ENCODE peak calls at places on chromosomes 16 and 17, in six cellular contexts. One of them, this sample, is unnamed.

GRCh38 chr17:82005701-82006348 is 16.9 kb downstream of the CENPX start:
- DNase-seq in CD4-positive, alpha-beta memory T cell: no peak
- DNase-seq in ovary: no peak
- DNase-seq in osteoblast: no peak
- DNase-seq in astrocyte of the spinal cord: no peak
- DNase-seq in lung: no peak
- DNase-seq in this sample: no peak

GRCh38 chr16:69406780-69407331 is 17.6 kb upstream of the CYB5B start:
- DNase-seq in ovary: no peak
- DNase-seq in lung: no peak
- DNase-seq in osteoblast: no peak
- DNase-seq in CD4-positive, alpha-beta memory T cell: no peak
- DNase-seq in astrocyte of the spinal cord: no peak
- DNase-seq in this sample: no peak

GRCh38 chr17:32878211-32878610 is 1.3 kb upstream of the MYO1D start:
- DNase-seq in CD4-positive, alpha-beta memory T cell: no peak
- DNase-seq in osteoblast: peak; percentile 90
- DNase-seq in lung: peak; percentile 83
- DNase-seq in astrocyte of the spinal cord: peak; percentile 10
- DNase-seq in ovary: no peak
- DNase-seq in this sample: no peak

GRCh38 chr17:68568581-68568980 is 32.6 kb downstream of the FAM20A start:
- DNase-seq in ovary: no peak
- DNase-seq in osteoblast: no peak
- DNase-seq in CD4-positive, alpha-beta memory T cell: no peak
- DNase-seq in astrocyte of the spinal cord: no peak
- DNase-seq in lung: no peak
- DNase-seq in this sample: no peak

GRCh38 chr16:67279296-67280089 is at the start of gene PLEKHG4:
- DNase-seq in astrocyte of the spinal cord: peak; percentile 71
- DNase-seq in lung: peak; percentile 76
- DNase-seq in osteoblast: peak; percentile 99
- DNase-seq in ovary: peak; percentile 88
- DNase-seq in CD4-positive, alpha-beta memory T cell: peak; percentile 78
- DNase-seq in this sample: no peak

GRCh38 chr17:31696184-31696602 is 162.9 kb downstream of the COPRS start:
- DNase-seq in ovary: peak; percentile 80
- DNase-seq in astrocyte of the spinal cord: peak; percentile 88
- DNase-seq in lung: peak; percentile 50
- DNase-seq in osteoblast: peak; percentile 95
- DNase-seq in CD4-positive, alpha-beta memory T cell: no peak
- DNase-seq in this sample: no peak

GRCh38 chr16:27195941-27196595 is 7.3 kb upstream of the KDM8 start:
- DNase-seq in lung: no peak
- DNase-seq in CD4-positive, alpha-beta memory T cell: peak; percentile 90
- DNase-seq in osteoblast: no peak
- DNase-seq in astrocyte of the spinal cord: no peak
- DNase-seq in ovary: no peak
- DNase-seq in this sample: no peak

GRCh38 chr17:50175035-50175788 is 9.4 kb downstream of the SGCA start:
- DNase-seq in ovary: no peak
- DNase-seq in osteoblast: peak; percentile 66
- DNase-seq in astrocyte of the spinal cord: no peak
- DNase-seq in CD4-positive, alpha-beta memory T cell: no peak
- DNase-seq in lung: no peak
- DNase-seq in this sample: no peak

GRCh38 chr17:82794781-82795505 is 43.1 kb downstream of the TBCD start:
- DNase-seq in CD4-positive, alpha-beta memory T cell: no peak
- DNase-seq in lung: no peak
- DNase-seq in ovary: no peak
- DNase-seq in astrocyte of the spinal cord: peak; percentile 26
- DNase-seq in osteoblast: peak; percentile 62
- DNase-seq in this sample: no peak

GRCh38 chr17:76264425-76264754 is 758 bp upstream of the UBALD2 start:
- DNase-seq in CD4-positive, alpha-beta memory T cell: no peak
- DNase-seq in lung: no peak
- DNase-seq in ovary: no peak
- DNase-seq in astrocyte of the spinal cord: no peak
- DNase-seq in osteoblast: no peak
- DNase-seq in this sample: no peak

GRCh38 chr17:73468221-73468620 is 156.4 kb upstream of the CDC42EP4 start:
- DNase-seq in astrocyte of the spinal cord: no peak
- DNase-seq in CD4-positive, alpha-beta memory T cell: no peak
- DNase-seq in ovary: no peak
- DNase-seq in osteoblast: peak; percentile 32
- DNase-seq in lung: no peak
- DNase-seq in this sample: no peak

GRCh38 chr17:55730808-55731207 is 8.1 kb upstream of the TMEM100 start:
- DNase-seq in astrocyte of the spinal cord: no peak
- DNase-seq in ovary: no peak
- DNase-seq in lung: no peak
- DNase-seq in osteoblast: no peak
- DNase-seq in CD4-positive, alpha-beta memory T cell: no peak
- DNase-seq in this sample: no peak

GRCh38 chr17:80743181-80743771 is 198.6 kb downstream of the RPTOR start:
- DNase-seq in lung: peak; percentile 43
- DNase-seq in astrocyte of the spinal cord: no peak
- DNase-seq in ovary: no peak
- DNase-seq in osteoblast: no peak
- DNase-seq in CD4-positive, alpha-beta memory T cell: peak; percentile 46
- DNase-seq in this sample: no peak

GRCh38 chr17:49298371-49298976 is 63.6 kb downstream of the ZNF652 start:
- DNase-seq in ovary: no peak
- DNase-seq in osteoblast: no peak
- DNase-seq in CD4-positive, alpha-beta memory T cell: no peak
- DNase-seq in astrocyte of the spinal cord: no peak
- DNase-seq in lung: no peak
- DNase-seq in this sample: no peak

GRCh38 chr17:82830249-82830661 is 9.6 kb downstream of the ZNF750 start:
- DNase-seq in astrocyte of the spinal cord: no peak
- DNase-seq in CD4-positive, alpha-beta memory T cell: no peak
- DNase-seq in ovary: peak; percentile 82
- DNase-seq in lung: no peak
- DNase-seq in osteoblast: no peak
- DNase-seq in this sample: no peak

GRCh38 chr17:4001048-4001590 is 36.9 kb upstream of the ATP2A3 start:
- DNase-seq in astrocyte of the spinal cord: no peak
- DNase-seq in lung: no peak
- DNase-seq in CD4-positive, alpha-beta memory T cell: no peak
- DNase-seq in ovary: no peak
- DNase-seq in osteoblast: peak; percentile 39
- DNase-seq in this sample: peak; percentile 2

GRCh38 chr17:3890893-3891219 is 2.0 kb downstream of the CAMKK1 start:
- DNase-seq in osteoblast: no peak
- DNase-seq in lung: no peak
- DNase-seq in ovary: no peak
- DNase-seq in astrocyte of the spinal cord: no peak
- DNase-seq in CD4-positive, alpha-beta memory T cell: no peak
- DNase-seq in this sample: no peak

GRCh38 chr16:4976079-4976478 is 17.9 kb downstream of the SEC14L5 start:
- DNase-seq in osteoblast: no peak
- DNase-seq in CD4-positive, alpha-beta memory T cell: no peak
- DNase-seq in ovary: no peak
- DNase-seq in lung: no peak
- DNase-seq in astrocyte of the spinal cord: no peak
- DNase-seq in this sample: no peak

GRCh38 chr17:2173005-2173404 is 118.1 kb downstream of the HIC1 start:
- DNase-seq in osteoblast: no peak
- DNase-seq in lung: peak; percentile 49
- DNase-seq in astrocyte of the spinal cord: peak; percentile 37
- DNase-seq in CD4-positive, alpha-beta memory T cell: no peak
- DNase-seq in ovary: no peak
- DNase-seq in this sample: no peak

GRCh38 chr16:8614435-8615029 is 7.0 kb upstream of the METTL22 start:
- DNase-seq in ovary: no peak
- DNase-seq in lung: no peak
- DNase-seq in astrocyte of the spinal cord: no peak
- DNase-seq in osteoblast: no peak
- DNase-seq in CD4-positive, alpha-beta memory T cell: no peak
- DNase-seq in this sample: no peak

GRCh38 chr16:58339452-58339938 is 44.7 kb upstream of the PRSS54 start:
- DNase-seq in lung: no peak
- DNase-seq in osteoblast: peak; percentile 61
- DNase-seq in astrocyte of the spinal cord: peak; percentile 8
- DNase-seq in CD4-positive, alpha-beta memory T cell: no peak
- DNase-seq in ovary: no peak
- DNase-seq in this sample: no peak

GRCh38 chr17:61454932-61455753 is 2.9 kb downstream of the TBX4 start:
- DNase-seq in lung: no peak
- DNase-seq in osteoblast: peak; percentile 89
- DNase-seq in astrocyte of the spinal cord: no peak
- DNase-seq in ovary: no peak
- DNase-seq in CD4-positive, alpha-beta memory T cell: no peak
- DNase-seq in this sample: no peak

GRCh38 chr17:48163809-48164208 is 56.2 kb downstream of the SNX11 start:
- DNase-seq in ovary: no peak
- DNase-seq in astrocyte of the spinal cord: no peak
- DNase-seq in CD4-positive, alpha-beta memory T cell: no peak
- DNase-seq in lung: no peak
- DNase-seq in osteoblast: no peak
- DNase-seq in this sample: no peak

GRCh38 chr17:5364156-5364555 is 55.3 kb downstream of the NUP88 start:
- DNase-seq in astrocyte of the spinal cord: peak; percentile 25
- DNase-seq in lung: no peak
- DNase-seq in ovary: no peak
- DNase-seq in CD4-positive, alpha-beta memory T cell: no peak
- DNase-seq in osteoblast: peak; percentile 25
- DNase-seq in this sample: no peak

GRCh38 chr17:7311110-7311698 is 3.8 kb downstream of the EIF5A start:
- DNase-seq in osteoblast: peak; percentile 72
- DNase-seq in ovary: no peak
- DNase-seq in CD4-positive, alpha-beta memory T cell: no peak
- DNase-seq in lung: no peak
- DNase-seq in astrocyte of the spinal cord: no peak
- DNase-seq in this sample: no peak
- H3K4me3 ChIP-seq in osteoblast: no peak overlapping the region
- H3K4me3 ChIP-seq in ovary: no peak overlapping the region
- H3K4me3 ChIP-seq in CD4-positive, alpha-beta memory T cell: no peak overlapping the region
- H3K4me3 ChIP-seq in lung: no peak overlapping the region
- H3K4me3 ChIP-seq in astrocyte of the spinal cord: no peak overlapping the region
- H3K4me3 ChIP-seq in this sample: no peak overlapping the region

DNA sequence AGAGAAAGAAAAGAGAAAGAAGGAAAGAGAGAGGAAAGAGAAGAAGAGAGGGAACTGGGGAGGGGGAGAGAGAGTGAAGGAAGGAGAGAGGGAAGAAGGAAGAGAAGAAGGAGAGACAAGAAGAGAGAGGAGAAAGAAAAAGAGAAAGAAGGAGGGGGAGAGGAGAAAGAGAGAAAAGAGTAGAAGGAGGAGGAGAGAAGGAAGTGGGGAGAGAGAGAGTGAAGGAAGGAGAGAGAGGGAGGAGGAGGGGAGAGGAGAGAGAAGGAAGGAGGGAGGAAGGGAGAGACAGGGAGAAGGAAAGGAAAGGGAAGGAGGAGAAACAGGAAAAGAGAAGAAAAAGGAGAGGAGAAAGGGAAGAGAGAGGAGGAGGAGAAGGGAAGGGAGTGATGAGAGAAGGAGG is 208.5 kb downstream of the MAF start:
- DNase-seq in lung: no peak
- DNase-seq in astrocyte of the spinal cord: no peak
- DNase-seq in CD4-positive, alpha-beta memory T cell: no peak
- DNase-seq in ovary: no peak
- DNase-seq in osteoblast: no peak
- DNase-seq in this sample: no peak
- H3K4me3 ChIP-seq in lung: no peak overlapping the region
- H3K4me3 ChIP-seq in astrocyte of the spinal cord: no peak overlapping the region
- H3K4me3 ChIP-seq in CD4-positive, alpha-beta memory T cell: no peak overlapping the region
- H3K4me3 ChIP-seq in ovary: no peak overlapping the region
- H3K4me3 ChIP-seq in osteoblast: no peak overlapping the region
- H3K4me3 ChIP-seq in this sample: no peak overlapping the region

DNA sequence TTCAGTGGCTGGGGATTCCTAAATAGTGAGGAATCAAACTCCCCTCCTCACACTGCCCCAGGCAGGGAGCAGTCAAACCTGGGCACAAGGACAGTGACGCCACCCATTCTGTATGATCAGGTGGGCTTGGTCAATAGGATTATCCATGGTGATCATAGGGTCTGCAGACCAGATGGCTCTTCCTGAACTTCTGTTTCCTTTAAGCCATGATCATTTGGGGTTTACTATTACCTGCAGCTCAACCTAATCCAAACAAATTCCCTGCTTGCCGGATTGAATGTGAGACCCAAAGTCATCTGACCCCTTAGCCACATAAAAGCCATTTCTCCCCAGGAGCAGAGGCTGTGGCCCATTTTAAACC is 54.3 kb downstream of the PLXDC1 start:
- DNase-seq in ovary: no peak
- DNase-seq in osteoblast: peak; percentile 59
- DNase-seq in astrocyte of the spinal cord: no peak
- DNase-seq in lung: no peak
- DNase-seq in CD4-positive, alpha-beta memory T cell: no peak
- DNase-seq in this sample: no peak
- H3K4me3 ChIP-seq in ovary: no peak overlapping the region
- H3K4me3 ChIP-seq in osteoblast: no peak overlapping the region
- H3K4me3 ChIP-seq in astrocyte of the spinal cord: no peak overlapping the region
- H3K4me3 ChIP-seq in lung: no peak overlapping the region
- H3K4me3 ChIP-seq in CD4-positive, alpha-beta memory T cell: no peak overlapping the region
- H3K4me3 ChIP-seq in this sample: no peak overlapping the region

GRCh38 chr17:66676421-66676820 is 158.5 kb upstream of the CACNG5 start:
- DNase-seq in osteoblast: peak; percentile 46
- DNase-seq in ovary: no peak
- DNase-seq in astrocyte of the spinal cord: no peak
- DNase-seq in CD4-positive, alpha-beta memory T cell: no peak
- DNase-seq in lung: peak; percentile 84
- DNase-seq in this sample: no peak
- H3K4me3 ChIP-seq in osteoblast: no peak overlapping the region
- H3K4me3 ChIP-seq in ovary: no peak overlapping the region
- H3K4me3 ChIP-seq in astrocyte of the spinal cord: no peak overlapping the region
- H3K4me3 ChIP-seq in CD4-positive, alpha-beta memory T cell: no peak overlapping the region
- H3K4me3 ChIP-seq in lung: no peak overlapping the region
- H3K4me3 ChIP-seq in this sample: no peak overlapping the region

GRCh38 chr17:42985225-42985624 is 4.9 kb downstream of the RUNDC1 start:
- DNase-seq in ovary: no peak
- DNase-seq in astrocyte of the spinal cord: no peak
- DNase-seq in osteoblast: peak; percentile 14
- DNase-seq in CD4-positive, alpha-beta memory T cell: no peak
- DNase-seq in lung: no peak
- DNase-seq in this sample: no peak
- H3K4me3 ChIP-seq in ovary: no peak overlapping the region
- H3K4me3 ChIP-seq in astrocyte of the spinal cord: no peak overlapping the region
- H3K4me3 ChIP-seq in osteoblast: no peak overlapping the region
- H3K4me3 ChIP-seq in CD4-positive, alpha-beta memory T cell: no peak overlapping the region
- H3K4me3 ChIP-seq in lung: no peak overlapping the region
- H3K4me3 ChIP-seq in this sample: no peak overlapping the region

This sample was measured in SK-N-MC.